ENCODE peak calls at places on chromosomes 6 and 20, in six cellular contexts. O is GM06990, M is GM20000, F is H1, K is cardiac fibroblast, X is BE2C. T is an unnamed sample.
A peak's percentile ranks its signal among the peaks of the same experiment; 100 is the strongest.

GRCh38 chr6:22078288-22078687 is 218.5 kb downstream of the PRL start:
- DNase-seq in X (peak; percentile 54), M (no peak), F (no peak), O (no peak), K (no peak), T (no peak)

GRCh38 chr20:380763-381580 is 412 bp downstream of the TRIB3 start:
- DNase-seq in K (peak; percentile 61), O (peak; percentile 85), F (peak; percentile 86), M (peak; percentile 78), X (peak; percentile 61), T (peak; percentile 85)

GRCh38 chr6:107444277-107444676 is 15.1 kb downstream of the PDSS2 start:
- DNase-seq in X (no peak), F (no peak), O (no peak), K (no peak), M (no peak), T (no peak)

GRCh38 chr20:4014031-4014474 is 1.3 kb downstream of the RNF24 start:
- DNase-seq in M (peak; percentile 46), K (peak; percentile 89), X (peak; percentile 63), F (no peak), O (no peak), T (peak; percentile 89)

GRCh38 chr6:141169419-141169818 is 963.3 kb upstream of the GJE1 start:
- DNase-seq in M (no peak), F (no peak), K (peak; percentile 91), O (no peak), X (no peak), T (peak; percentile 27)

GRCh38 chr20:49928411-49929141 is 7.6 kb upstream of the RNF114 start:
- DNase-seq in M (peak; percentile 84), K (peak; percentile 91), O (peak; percentile 38), X (peak; percentile 79), F (peak; percentile 86), T (peak; percentile 84)

GRCh38 chr20:50186151-50186885 is 4.3 kb upstream of the CEBPB start:
- DNase-seq in M (peak; percentile 76), O (no peak), F (peak; percentile 100), X (peak; percentile 94), K (peak; percentile 90), T (peak; percentile 90)

GRCh38 chr6:161922631-161923119 is 648.8 kb upstream of the AGPAT4 start:
- DNase-seq in X (peak; percentile 77), O (no peak), F (no peak), K (peak; percentile 51), M (no peak), T (peak; percentile 88)

GRCh38 chr6:52595796-52596130 is 18.9 kb upstream of the TRAM2 start:
- DNase-seq in X (peak; percentile 67), O (peak; percentile 52), M (peak; percentile 24), F (no peak), K (peak; percentile 78), T (no peak)

GRCh38 chr6:166474721-166475565 is 92.2 kb upstream of the MPC1 start:
- DNase-seq in O (no peak), X (no peak), K (no peak), M (no peak), F (no peak), T (no peak)

GRCh38 chr6:44202972-44203750 is 13.6 kb upstream of the MYMX start:
- DNase-seq in M (no peak), X (no peak), O (no peak), K (no peak), F (no peak), T (no peak)

GRCh38 chr6:75290136-75290535 is 5.5 kb upstream of the TMEM30A start:
- DNase-seq in M (no peak), K (no peak), O (no peak), X (no peak), F (no peak), T (no peak)

GRCh38 chr6:145887969-145888368 is 73.4 kb upstream of the FBXO30 start:
- DNase-seq in M (peak; percentile 7), O (peak; percentile 35), X (peak; percentile 55), F (no peak), K (peak; percentile 31), T (peak; percentile 10)
- TF ChIP-seq CTCF in M (peak; percentile 23), O (peak; percentile 62), X (peak; percentile 84), F (peak; percentile 38), K (peak; percentile 40), T (peak; percentile 28)

DNA sequence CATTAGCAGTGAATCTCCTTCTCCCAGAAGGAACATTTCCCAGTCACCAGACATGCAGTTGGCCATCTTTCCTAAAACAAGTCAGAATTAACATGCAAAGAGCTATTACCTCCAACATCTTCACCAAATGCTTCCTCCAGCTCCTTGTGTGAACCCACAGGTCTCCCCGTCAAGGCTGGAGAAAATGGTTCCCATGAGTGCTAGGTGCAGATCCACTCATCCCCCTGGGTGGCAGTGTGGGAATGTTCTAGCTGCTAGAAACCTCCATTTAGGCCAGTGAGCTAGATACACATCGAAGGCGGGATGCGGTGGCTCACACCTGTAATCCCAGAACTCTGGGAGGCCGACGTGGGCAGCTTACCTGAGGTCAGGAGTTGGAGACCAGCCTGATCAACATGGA is 603.9 kb upstream of the SLC35B3 start:
- DNase-seq in X (no peak), M (no peak), F (no peak), O (no peak), K (no peak), T (peak; percentile 13)
- TF ChIP-seq CTCF in X (no peak), M (no peak), F (no peak), O (no peak), K (no peak), T (no peak)

GRCh38 chr20:36575066-36575743 is 1.8 kb downstream of the TGIF2 start:
- DNase-seq in M (peak; percentile 41), O (no peak), K (peak; percentile 42), X (peak; percentile 91), F (peak; percentile 64), T (peak; percentile 86)
- TF ChIP-seq CTCF in M (no peak), O (peak; percentile 1), K (no peak), X (peak; percentile 37), F (no peak), T (no peak)

GRCh38 chr6:24856246-24856599 is 57.5 kb upstream of the ARMH2 start:
- DNase-seq in M (no peak), O (no peak), K (no peak), X (no peak), F (no peak), T (no peak)
- TF ChIP-seq CTCF in M (no peak), O (no peak), K (no peak), X (no peak), F (no peak), T (no peak)

GRCh38 chr20:39829255-39829654 is 859.8 kb downstream of the MAFB start:
- DNase-seq in K (peak; percentile 27), O (peak; percentile 9), M (peak; percentile 9), F (peak; percentile 53), X (no peak), T (no peak)
- TF ChIP-seq CTCF in K (peak; percentile 43), O (peak; percentile 49), M (no peak), F (peak; percentile 59), X (no peak), T (no peak)

GRCh38 chr20:48407710-48408109 is 420.1 kb downstream of the PREX1 start:
- DNase-seq in F (no peak), X (no peak), O (no peak), K (no peak), M (no peak), T (no peak)

GRCh38 chr20:48406462-48407235 is 421.1 kb downstream of the PREX1 start:
- DNase-seq in X (no peak), F (no peak), K (no peak), O (no peak), M (no peak), T (no peak)

GRCh38 chr20:48403362-48403761 is 424.4 kb downstream of the PREX1 start:
- DNase-seq in M (no peak), F (no peak), K (no peak), O (no peak), X (no peak), T (no peak)

GRCh38 chr20:48405909-48406308 is 421.9 kb downstream of the PREX1 start:
- DNase-seq in F (peak; percentile 68), X (peak; percentile 65), M (no peak), K (no peak), O (no peak), T (no peak)

DNA sequence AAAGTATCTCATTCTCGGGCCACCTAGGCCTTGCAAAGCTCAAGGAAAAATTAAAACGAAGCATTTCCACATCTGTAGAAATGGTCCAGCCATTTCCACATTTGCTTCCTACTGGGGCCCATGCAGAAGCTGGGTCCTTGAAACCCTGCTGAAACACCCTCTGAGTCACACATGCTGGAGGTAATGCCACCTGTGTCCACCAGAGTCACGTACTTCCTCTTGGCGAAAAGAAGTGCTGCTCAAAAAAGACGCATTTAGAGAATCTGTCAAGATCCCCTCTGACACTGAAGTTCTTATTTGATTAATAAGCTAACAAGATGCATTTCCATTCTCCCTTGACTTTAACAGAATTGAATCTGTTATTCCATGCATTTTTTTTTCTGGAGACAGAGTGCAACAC is 423.2 kb downstream of the PREX1 start:
- DNase-seq in M (no peak), F (no peak), K (no peak), X (no peak), O (no peak), T (peak; percentile 6)
- TF ChIP-seq CTCF in M (no peak), F (no peak), K (peak; percentile 11), X (peak; percentile 20), O (peak; percentile 48), T (no peak)

GRCh38 chr6:145042559-145042958 is 692.8 kb downstream of the EPM2A start:
- DNase-seq in X (peak; percentile 20), F (peak; percentile 60), K (no peak), O (no peak), M (no peak), T (no peak)
- TF ChIP-seq CTCF in X (peak; percentile 35), F (peak; percentile 22), K (peak; percentile 6), O (peak; percentile 25), M (no peak), T (no peak)

DNA sequence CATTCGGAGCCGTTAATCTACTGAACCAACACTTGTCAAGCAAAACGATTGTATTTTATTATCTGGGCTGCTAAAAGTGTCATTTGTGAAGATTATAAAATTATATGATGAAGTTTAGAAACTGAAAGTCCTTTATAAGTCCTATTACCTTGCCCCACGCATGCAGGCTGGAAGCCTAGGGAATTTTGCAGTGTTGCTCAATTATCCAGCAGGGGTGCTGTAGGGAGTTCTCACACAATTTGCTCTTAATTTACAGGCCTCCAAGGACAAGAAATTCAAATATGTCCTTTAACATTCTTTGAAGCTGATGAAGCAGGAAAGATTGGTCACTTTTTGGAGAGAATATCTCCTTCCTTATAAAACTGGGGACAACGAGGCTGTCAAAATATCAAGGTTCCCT is 368.9 kb downstream of the LMBRD1 start:
- DNase-seq in F (no peak), X (no peak), M (no peak), K (no peak), O (no peak), T (no peak)
- TF ChIP-seq CTCF in F (no peak), X (peak; percentile 14), M (no peak), K (no peak), O (no peak), T (no peak)

DNA sequence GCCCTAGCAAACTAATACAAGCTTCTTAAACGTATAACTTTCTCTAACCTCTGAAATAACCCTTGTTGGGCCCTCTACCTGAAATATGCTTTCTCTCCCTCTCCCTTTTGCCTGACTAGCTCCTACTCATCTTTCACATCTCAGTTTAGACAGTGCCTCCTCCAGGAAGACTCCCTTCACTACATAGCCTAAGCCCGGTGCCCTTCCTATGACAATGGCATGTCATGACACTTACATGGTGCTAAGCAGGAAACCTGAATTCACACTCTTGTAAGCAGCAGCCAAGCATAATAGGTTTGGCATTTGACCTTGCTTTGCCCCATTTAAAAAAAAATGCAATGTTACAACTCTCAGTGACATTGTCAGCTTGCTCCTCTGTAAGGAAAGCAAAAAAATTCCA is 33.1 kb upstream of the FBXL4 start:
- DNase-seq in K (peak; percentile 2), F (peak; percentile 50), X (no peak), M (no peak), O (no peak), T (peak; percentile 6)
- TF ChIP-seq CTCF in K (no peak), F (peak; percentile 47), X (peak; percentile 20), M (no peak), O (no peak), T (no peak)

T was measured in MCF 10A.